ENCODE peak calls at places on chromosome 16, in five cellular contexts. L is cardiac muscle cell; M is IMR-90; E is CD8-positive, alpha-beta memory T cell; V is CD4-positive, CD25-positive, alpha-beta regulatory T cell. W is an unnamed sample.

GRCh38 chr16:15770512-15770911 is 86.3 kb downstream of the MYH11 start:
- DNase-seq in V (no peak), L (peak; percentile 92), E (no peak), M (peak; percentile 77), W (no peak)

GRCh38 chr16:72753883-72754282 is 294.0 kb downstream of the ZFHX3 start:
- DNase-seq in L (peak; percentile 19), M (no peak), E (no peak), V (no peak), W (no peak)

GRCh38 chr16:81189100-81189664 is 49.3 kb upstream of the BCO1 start:
- DNase-seq in L (peak; percentile 96), V (no peak), M (peak; percentile 48), E (no peak), W (peak; percentile 72)

GRCh38 chr16:76278976-76279375 is 1.8 kb downstream of the CNTNAP4 start:
- DNase-seq in M (no peak), V (no peak), E (no peak), L (peak; percentile 71), W (no peak)

GRCh38 chr16:17451835-17452234 is 18.9 kb downstream of the XYLT1 start:
- DNase-seq in E (no peak), L (no peak), V (peak; percentile 86), M (no peak), W (no peak)

GRCh38 chr16:55323637-55324490 is at the start of gene IRX6:
- DNase-seq in E (no peak), V (no peak), M (no peak), L (peak; percentile 5), W (no peak)

GRCh38 chr16:4214215-4214621 is 27.7 kb downstream of the SRL start:
- DNase-seq in L (peak; percentile 82), M (peak; percentile 96), E (no peak), V (no peak), W (peak; percentile 59)

GRCh38 chr16:12392585-12393089 is 411.1 kb downstream of the CPPED1 start:
- DNase-seq in V (no peak), M (no peak), L (no peak), E (no peak), W (no peak)

GRCh38 chr16:67173808-67174705 is 3.7 kb downstream of the NOL3 start:
- DNase-seq in M (peak; percentile 76), L (peak; percentile 87), V (peak; percentile 81), E (peak; percentile 79), W (peak; percentile 62)

GRCh38 chr16:68093816-68094613 is 8.8 kb downstream of the NFATC3 start:
- DNase-seq in L (peak; percentile 51), E (no peak), V (peak; percentile 37), M (peak; percentile 69), W (no peak)

GRCh38 chr16:50960517-50961202 is 190.4 kb downstream of the SALL1 start:
- DNase-seq in L (peak; percentile 41), V (no peak), M (no peak), E (no peak), W (no peak)

GRCh38 chr16:51763072-51763658 is 612.1 kb upstream of the SALL1 start:
- DNase-seq in L (no peak), M (no peak), E (no peak), V (no peak), W (no peak)

GRCh38 chr16:10919003-10919351 is 23.3 kb downstream of the DEXI start:
- DNase-seq in M (no peak), E (no peak), V (no peak), L (no peak), W (no peak)

GRCh38 chr16:12097523-12098428 is 121.2 kb downstream of the SNX29 start:
- DNase-seq in V (no peak), L (peak; percentile 64), M (peak; percentile 84), E (no peak), W (no peak)

GRCh38 chr16:87369117-87369775 is 14.3 kb downstream of the FBXO31 start:
- DNase-seq in E (peak; percentile 9), M (no peak), V (no peak), L (no peak), W (no peak)

GRCh38 chr16:88710556-88710955 is 4.3 kb downstream of the CTU2 start:
- DNase-seq in V (no peak), L (no peak), M (no peak), E (no peak), W (no peak)
- H3K27ac ChIP-seq in V (no peak overlapping the region), L (no peak overlapping the region), M (no peak overlapping the region), E (no peak overlapping the region), W (no peak overlapping the region)

DNA sequence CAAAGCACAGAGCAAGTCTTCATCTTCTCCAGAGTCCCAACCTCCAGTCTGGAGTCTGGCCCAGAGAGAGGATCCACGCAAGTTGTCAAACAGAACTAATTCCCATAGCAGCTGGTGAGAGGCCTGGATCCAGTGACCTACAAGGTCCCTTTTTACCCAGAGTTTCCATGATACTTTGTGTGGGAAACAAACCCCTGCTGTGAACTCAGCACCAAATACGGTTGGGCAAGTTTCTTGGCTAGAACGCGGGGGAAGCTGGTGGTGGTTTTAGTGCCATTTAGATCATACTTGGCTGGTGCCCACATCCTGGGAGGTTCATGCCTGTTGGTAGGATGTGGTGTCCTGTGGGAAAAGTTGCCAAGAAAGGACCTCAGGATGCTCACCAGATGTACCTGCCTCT is 18.1 kb downstream of the TMC7 start:
- DNase-seq in L (peak; percentile 15), V (no peak), E (no peak), M (peak; percentile 46), W (no peak)
- H3K27ac ChIP-seq in L (no peak overlapping the region), V (no peak overlapping the region), E (no peak overlapping the region), M (no peak overlapping the region), W (no peak overlapping the region)

GRCh38 chr16:89334988-89335802 is 117.7 kb downstream of the ZNF778 start:
- DNase-seq in M (no peak), E (peak; percentile 41), L (no peak), V (no peak), W (no peak)

GRCh38 chr16:89334050-89334449 is 116.5 kb downstream of the ZNF778 start:
- DNase-seq in L (no peak), E (no peak), M (no peak), V (no peak), W (no peak)

GRCh38 chr16:89337965-89338364 is 120.5 kb downstream of the ZNF778 start:
- DNase-seq in E (peak; percentile 33), M (no peak), V (no peak), L (no peak), W (no peak)

GRCh38 chr16:89334461-89334860 is 117.0 kb downstream of the ZNF778 start:
- DNase-seq in V (no peak), E (peak; percentile 43), L (no peak), M (no peak), W (peak; percentile 46)

GRCh38 chr16:89335803-89336485 is 118.4 kb downstream of the ZNF778 start:
- DNase-seq in L (no peak), M (no peak), V (no peak), E (no peak), W (peak; percentile 34)
- H3K27ac ChIP-seq in L (peak overlapping the region; percentile 80), M (no peak overlapping the region), V (no peak overlapping the region), E (no peak overlapping the region), W (no peak overlapping the region)

GRCh38 chr16:13937411-13937810 is 17.5 kb downstream of the ERCC4 start:
- DNase-seq in V (no peak), M (no peak), L (no peak), E (no peak), W (no peak)

GRCh38 chr16:13938480-13938879 is 18.5 kb downstream of the ERCC4 start:
- DNase-seq in L (no peak), M (no peak), V (no peak), E (no peak), W (no peak)

GRCh38 chr16:13935408-13935807 is 15.5 kb downstream of the ERCC4 start:
- DNase-seq in M (no peak), V (peak; percentile 13), L (no peak), E (no peak), W (no peak)

GRCh38 chr16:13939821-13940220 is 19.9 kb downstream of the ERCC4 start:
- DNase-seq in V (no peak), L (no peak), M (peak; percentile 34), E (no peak), W (no peak)

DNA sequence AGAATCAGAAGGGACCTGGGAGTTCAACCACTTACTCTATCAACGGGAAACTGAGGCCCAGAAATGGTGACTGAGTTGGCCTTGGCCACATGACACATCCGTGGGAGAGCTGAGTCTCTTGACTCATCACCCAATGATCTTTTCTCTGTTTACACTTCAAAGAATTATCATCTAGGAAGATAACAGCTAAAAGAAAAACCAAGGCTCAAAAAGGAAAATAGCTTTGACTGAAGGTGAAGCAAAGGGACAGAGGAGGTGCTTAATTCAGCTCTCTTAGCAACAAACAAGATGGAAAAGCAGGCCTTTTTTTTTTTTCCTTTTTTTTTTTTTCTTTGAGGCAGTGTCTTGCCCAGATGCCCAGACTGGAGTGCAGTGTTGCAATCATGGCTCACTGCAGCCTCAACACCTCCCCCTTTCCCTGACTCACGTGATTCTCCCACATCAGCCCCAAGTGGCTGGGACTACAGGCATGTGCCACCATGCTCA is 16.7 kb downstream of the ERCC4 start:
- DNase-seq in L (peak; percentile 84), V (no peak), E (no peak), M (peak; percentile 69), W (no peak)
- H3K27ac ChIP-seq in L (no peak overlapping the region), V (no peak overlapping the region), E (no peak overlapping the region), M (peak overlapping the region; percentile 26), W (no peak overlapping the region)